ENCODE peak calls at places on chromosomes 1 and 21, in six cellular contexts. One of them, this sample, is unnamed.

GRCh38 chr21:38036016-38036415 is 119.8 kb upstream of the KCNJ6 start:
- DNase-seq in iPS-NIHi11: no peak
- DNase-seq in brain microvascular endothelial cell: no peak
- DNase-seq in fibroblast of the aortic adventitia: no peak
- DNase-seq in activated CD4-positive, alpha-beta T cell treated with anti-CD3 and anti-CD28 coated beads for 24 hours: no peak
- DNase-seq in iPS DF 19.7: no peak
- DNase-seq in this sample: no peak

GRCh38 chr1:228918335-228918734 is 183.1 kb downstream of the RHOU start:
- DNase-seq in fibroblast of the aortic adventitia: no peak
- DNase-seq in iPS-NIHi11: no peak
- DNase-seq in iPS DF 19.7: no peak
- DNase-seq in brain microvascular endothelial cell: no peak
- DNase-seq in activated CD4-positive, alpha-beta T cell treated with anti-CD3 and anti-CD28 coated beads for 24 hours: no peak
- DNase-seq in this sample: no peak

GRCh38 chr1:245046310-245046709 is 108.5 kb upstream of the KIF26B start:
- DNase-seq in brain microvascular endothelial cell: no peak
- DNase-seq in iPS DF 19.7: no peak
- DNase-seq in activated CD4-positive, alpha-beta T cell treated with anti-CD3 and anti-CD28 coated beads for 24 hours: no peak
- DNase-seq in fibroblast of the aortic adventitia: no peak
- DNase-seq in iPS-NIHi11: no peak
- DNase-seq in this sample: no peak

GRCh38 chr1:182143825-182144661 is 82.5 kb upstream of the ZNF648 start:
- DNase-seq in brain microvascular endothelial cell: no peak
- DNase-seq in iPS-NIHi11: no peak
- DNase-seq in activated CD4-positive, alpha-beta T cell treated with anti-CD3 and anti-CD28 coated beads for 24 hours: no peak
- DNase-seq in fibroblast of the aortic adventitia: peak; percentile 78
- DNase-seq in iPS DF 19.7: no peak
- DNase-seq in this sample: no peak

GRCh38 chr21:42463861-42464515 is 32.0 kb downstream of the RSPH1 start:
- DNase-seq in brain microvascular endothelial cell: peak; percentile 64
- DNase-seq in fibroblast of the aortic adventitia: peak; percentile 51
- DNase-seq in iPS-NIHi11: no peak
- DNase-seq in iPS DF 19.7: peak; percentile 89
- DNase-seq in activated CD4-positive, alpha-beta T cell treated with anti-CD3 and anti-CD28 coated beads for 24 hours: peak; percentile 48
- DNase-seq in this sample: peak; percentile 81

GRCh38 chr1:59972216-59972924 is 45.8 kb upstream of the CYP2J2 start:
- DNase-seq in fibroblast of the aortic adventitia: peak; percentile 31
- DNase-seq in brain microvascular endothelial cell: no peak
- DNase-seq in iPS DF 19.7: no peak
- DNase-seq in activated CD4-positive, alpha-beta T cell treated with anti-CD3 and anti-CD28 coated beads for 24 hours: no peak
- DNase-seq in iPS-NIHi11: no peak
- DNase-seq in this sample: no peak

GRCh38 chr1:109624215-109625010 is 4.8 kb downstream of the AMPD2 start:
- DNase-seq in brain microvascular endothelial cell: no peak
- DNase-seq in activated CD4-positive, alpha-beta T cell treated with anti-CD3 and anti-CD28 coated beads for 24 hours: no peak
- DNase-seq in fibroblast of the aortic adventitia: no peak
- DNase-seq in iPS-NIHi11: no peak
- DNase-seq in iPS DF 19.7: no peak
- DNase-seq in this sample: no peak

GRCh38 chr21:43865471-43866181 is 603 bp downstream of the AGPAT3 start:
- DNase-seq in iPS DF 19.7: no peak
- DNase-seq in iPS-NIHi11: peak; percentile 69
- DNase-seq in brain microvascular endothelial cell: no peak
- DNase-seq in activated CD4-positive, alpha-beta T cell treated with anti-CD3 and anti-CD28 coated beads for 24 hours: peak; percentile 37
- DNase-seq in fibroblast of the aortic adventitia: peak; percentile 20
- DNase-seq in this sample: peak; percentile 41

GRCh38 chr1:208499601-208500000 is 255.4 kb upstream of the PLXNA2 start:
- DNase-seq in fibroblast of the aortic adventitia: no peak
- DNase-seq in activated CD4-positive, alpha-beta T cell treated with anti-CD3 and anti-CD28 coated beads for 24 hours: no peak
- DNase-seq in brain microvascular endothelial cell: no peak
- DNase-seq in iPS-NIHi11: no peak
- DNase-seq in iPS DF 19.7: no peak
- DNase-seq in this sample: no peak

GRCh38 chr1:40783001-40783905 is at the start of gene KCNQ4:
- DNase-seq in iPS DF 19.7: no peak
- DNase-seq in iPS-NIHi11: peak; percentile 84
- DNase-seq in brain microvascular endothelial cell: no peak
- DNase-seq in fibroblast of the aortic adventitia: no peak
- DNase-seq in activated CD4-positive, alpha-beta T cell treated with anti-CD3 and anti-CD28 coated beads for 24 hours: peak; percentile 22
- DNase-seq in this sample: no peak

GRCh38 chr1:16631248-16632043 is 18.1 kb upstream of the NBPF1 start:
- DNase-seq in iPS-NIHi11: no peak
- DNase-seq in iPS DF 19.7: no peak
- DNase-seq in activated CD4-positive, alpha-beta T cell treated with anti-CD3 and anti-CD28 coated beads for 24 hours: no peak
- DNase-seq in brain microvascular endothelial cell: no peak
- DNase-seq in fibroblast of the aortic adventitia: no peak
- DNase-seq in this sample: no peak

GRCh38 chr1:32247983-32248889 is 1.2 kb downstream of the FAM167B start:
- DNase-seq in brain microvascular endothelial cell: peak; percentile 63
- DNase-seq in iPS-NIHi11: peak; percentile 95
- DNase-seq in fibroblast of the aortic adventitia: peak; percentile 66
- DNase-seq in iPS DF 19.7: peak; percentile 88
- DNase-seq in activated CD4-positive, alpha-beta T cell treated with anti-CD3 and anti-CD28 coated beads for 24 hours: peak; percentile 84
- DNase-seq in this sample: peak; percentile 92

GRCh38 chr1:54973205-54973921 is 7.1 kb upstream of the TMEM61 start:
- DNase-seq in brain microvascular endothelial cell: peak; percentile 33
- DNase-seq in iPS-NIHi11: peak; percentile 56
- DNase-seq in iPS DF 19.7: no peak
- DNase-seq in activated CD4-positive, alpha-beta T cell treated with anti-CD3 and anti-CD28 coated beads for 24 hours: no peak
- DNase-seq in fibroblast of the aortic adventitia: peak; percentile 59
- DNase-seq in this sample: no peak

GRCh38 chr1:204192046-204192445 is 4.2 kb downstream of the KISS1 start:
- DNase-seq in iPS-NIHi11: no peak
- DNase-seq in activated CD4-positive, alpha-beta T cell treated with anti-CD3 and anti-CD28 coated beads for 24 hours: no peak
- DNase-seq in fibroblast of the aortic adventitia: no peak
- DNase-seq in iPS DF 19.7: no peak
- DNase-seq in brain microvascular endothelial cell: no peak
- DNase-seq in this sample: no peak

GRCh38 chr1:156766288-156767100 is 841 bp upstream of the PRCC start:
- DNase-seq in activated CD4-positive, alpha-beta T cell treated with anti-CD3 and anti-CD28 coated beads for 24 hours: no peak
- DNase-seq in iPS-NIHi11: no peak
- DNase-seq in iPS DF 19.7: no peak
- DNase-seq in brain microvascular endothelial cell: no peak
- DNase-seq in fibroblast of the aortic adventitia: no peak
- DNase-seq in this sample: peak; percentile 18

GRCh38 chr1:200042437-200043329 is 15.2 kb downstream of the NR5A2 start:
- DNase-seq in iPS DF 19.7: no peak
- DNase-seq in brain microvascular endothelial cell: no peak
- DNase-seq in activated CD4-positive, alpha-beta T cell treated with anti-CD3 and anti-CD28 coated beads for 24 hours: no peak
- DNase-seq in iPS-NIHi11: peak; percentile 23
- DNase-seq in fibroblast of the aortic adventitia: no peak
- DNase-seq in this sample: no peak

GRCh38 chr1:96684737-96685136 is 36.8 kb upstream of the PTBP2 start:
- DNase-seq in activated CD4-positive, alpha-beta T cell treated with anti-CD3 and anti-CD28 coated beads for 24 hours: no peak
- DNase-seq in fibroblast of the aortic adventitia: no peak
- DNase-seq in iPS DF 19.7: no peak
- DNase-seq in brain microvascular endothelial cell: no peak
- DNase-seq in iPS-NIHi11: no peak
- DNase-seq in this sample: no peak

GRCh38 chr21:36479415-36480402 is at the start of gene CLDN14:
- DNase-seq in activated CD4-positive, alpha-beta T cell treated with anti-CD3 and anti-CD28 coated beads for 24 hours: no peak
- DNase-seq in iPS-NIHi11: no peak
- DNase-seq in iPS DF 19.7: no peak
- DNase-seq in fibroblast of the aortic adventitia: no peak
- DNase-seq in brain microvascular endothelial cell: no peak
- DNase-seq in this sample: no peak

GRCh38 chr1:218079820-218080219 is 205.3 kb upstream of the RRP15 start:
- DNase-seq in activated CD4-positive, alpha-beta T cell treated with anti-CD3 and anti-CD28 coated beads for 24 hours: no peak
- DNase-seq in iPS DF 19.7: no peak
- DNase-seq in iPS-NIHi11: no peak
- DNase-seq in brain microvascular endothelial cell: no peak
- DNase-seq in fibroblast of the aortic adventitia: no peak
- DNase-seq in this sample: no peak

GRCh38 chr1:39127513-39127912 is 77.0 kb upstream of the MACF1 start:
- DNase-seq in brain microvascular endothelial cell: peak; percentile 59
- DNase-seq in fibroblast of the aortic adventitia: peak; percentile 85
- DNase-seq in iPS DF 19.7: no peak
- DNase-seq in iPS-NIHi11: no peak
- DNase-seq in activated CD4-positive, alpha-beta T cell treated with anti-CD3 and anti-CD28 coated beads for 24 hours: no peak
- DNase-seq in this sample: no peak

GRCh38 chr1:7482772-7483495 is 288.2 kb upstream of the VAMP3 start:
- DNase-seq in iPS DF 19.7: no peak
- DNase-seq in activated CD4-positive, alpha-beta T cell treated with anti-CD3 and anti-CD28 coated beads for 24 hours: no peak
- DNase-seq in brain microvascular endothelial cell: no peak
- DNase-seq in fibroblast of the aortic adventitia: no peak
- DNase-seq in iPS-NIHi11: no peak
- DNase-seq in this sample: no peak

GRCh38 chr1:9279172-9279840 is 13.4 kb upstream of the SPSB1 start:
- DNase-seq in brain microvascular endothelial cell: no peak
- DNase-seq in fibroblast of the aortic adventitia: no peak
- DNase-seq in activated CD4-positive, alpha-beta T cell treated with anti-CD3 and anti-CD28 coated beads for 24 hours: no peak
- DNase-seq in iPS DF 19.7: no peak
- DNase-seq in iPS-NIHi11: no peak
- DNase-seq in this sample: no peak

GRCh38 chr1:177959793-177960515 is 9.9 kb downstream of the SEC16B start:
- DNase-seq in iPS DF 19.7: no peak
- DNase-seq in activated CD4-positive, alpha-beta T cell treated with anti-CD3 and anti-CD28 coated beads for 24 hours: no peak
- DNase-seq in iPS-NIHi11: no peak
- DNase-seq in brain microvascular endothelial cell: peak; percentile 40
- DNase-seq in fibroblast of the aortic adventitia: peak; percentile 52
- DNase-seq in this sample: no peak

GRCh38 chr1:51168266-51168845 is 66.3 kb downstream of the C1orf185 start:
- DNase-seq in fibroblast of the aortic adventitia: peak; percentile 37
- DNase-seq in iPS-NIHi11: no peak
- DNase-seq in brain microvascular endothelial cell: no peak
- DNase-seq in activated CD4-positive, alpha-beta T cell treated with anti-CD3 and anti-CD28 coated beads for 24 hours: no peak
- DNase-seq in iPS DF 19.7: no peak
- DNase-seq in this sample: no peak

GRCh38 chr1:232704694-232705680 is 75.1 kb upstream of the SIPA1L2 start:
- DNase-seq in activated CD4-positive, alpha-beta T cell treated with anti-CD3 and anti-CD28 coated beads for 24 hours: no peak
- DNase-seq in iPS-NIHi11: no peak
- DNase-seq in fibroblast of the aortic adventitia: peak; percentile 86
- DNase-seq in brain microvascular endothelial cell: peak; percentile 63
- DNase-seq in iPS DF 19.7: no peak
- DNase-seq in this sample: no peak

GRCh38 chr1:81681570-81681969 is 119.2 kb upstream of the ADGRL2 start:
- DNase-seq in brain microvascular endothelial cell: no peak
- DNase-seq in iPS-NIHi11: no peak
- DNase-seq in fibroblast of the aortic adventitia: peak; percentile 75
- DNase-seq in iPS DF 19.7: no peak
- DNase-seq in activated CD4-positive, alpha-beta T cell treated with anti-CD3 and anti-CD28 coated beads for 24 hours: no peak
- DNase-seq in this sample: no peak

GRCh38 chr21:17270234-17270633 is 242.6 kb upstream of the CXADR start:
- DNase-seq in iPS DF 19.7: no peak
- DNase-seq in brain microvascular endothelial cell: peak; percentile 29
- DNase-seq in activated CD4-positive, alpha-beta T cell treated with anti-CD3 and anti-CD28 coated beads for 24 hours: no peak
- DNase-seq in fibroblast of the aortic adventitia: peak; percentile 73
- DNase-seq in iPS-NIHi11: peak; percentile 31
- DNase-seq in this sample: no peak

GRCh38 chr21:35697321-35697808 is 363.0 kb downstream of the SETD4 start:
- DNase-seq in iPS-NIHi11: no peak
- DNase-seq in activated CD4-positive, alpha-beta T cell treated with anti-CD3 and anti-CD28 coated beads for 24 hours: no peak
- DNase-seq in fibroblast of the aortic adventitia: peak; percentile 51
- DNase-seq in iPS DF 19.7: no peak
- DNase-seq in brain microvascular endothelial cell: peak; percentile 63
- DNase-seq in this sample: no peak

GRCh38 chr1:119887428-119887827 is 8.9 kb downstream of the ADAM30 start:
- DNase-seq in iPS DF 19.7: no peak
- DNase-seq in iPS-NIHi11: no peak
- DNase-seq in fibroblast of the aortic adventitia: no peak
- DNase-seq in brain microvascular endothelial cell: no peak
- DNase-seq in activated CD4-positive, alpha-beta T cell treated with anti-CD3 and anti-CD28 coated beads for 24 hours: no peak
- DNase-seq in this sample: no peak

GRCh38 chr1:100034465-100034864 is 64.7 kb downstream of the SLC35A3 start:
- DNase-seq in brain microvascular endothelial cell: no peak
- DNase-seq in activated CD4-positive, alpha-beta T cell treated with anti-CD3 and anti-CD28 coated beads for 24 hours: no peak
- DNase-seq in iPS DF 19.7: no peak
- DNase-seq in iPS-NIHi11: no peak
- DNase-seq in fibroblast of the aortic adventitia: peak; percentile 48
- DNase-seq in this sample: no peak

GRCh38 chr1:208202333-208202987 is 41.7 kb downstream of the PLXNA2 start:
- DNase-seq in fibroblast of the aortic adventitia: no peak
- DNase-seq in activated CD4-positive, alpha-beta T cell treated with anti-CD3 and anti-CD28 coated beads for 24 hours: no peak
- DNase-seq in iPS-NIHi11: no peak
- DNase-seq in brain microvascular endothelial cell: no peak
- DNase-seq in iPS DF 19.7: no peak
- DNase-seq in this sample: no peak

GRCh38 chr1:41898191-41898713 is 20.5 kb downstream of the HIVEP3 start:
- DNase-seq in fibroblast of the aortic adventitia: peak; percentile 75
- DNase-seq in brain microvascular endothelial cell: no peak
- DNase-seq in iPS-NIHi11: peak; percentile 19
- DNase-seq in iPS DF 19.7: no peak
- DNase-seq in activated CD4-positive, alpha-beta T cell treated with anti-CD3 and anti-CD28 coated beads for 24 hours: peak; percentile 45
- DNase-seq in this sample: no peak

GRCh38 chr1:226355016-226355415 is 46.1 kb upstream of the LIN9 start:
- DNase-seq in iPS-NIHi11: no peak
- DNase-seq in brain microvascular endothelial cell: no peak
- DNase-seq in iPS DF 19.7: no peak
- DNase-seq in activated CD4-positive, alpha-beta T cell treated with anti-CD3 and anti-CD28 coated beads for 24 hours: no peak
- DNase-seq in fibroblast of the aortic adventitia: no peak
- DNase-seq in this sample: no peak

GRCh38 chr1:153742411-153743142 is 14.7 kb downstream of the INTS3 start:
- DNase-seq in iPS DF 19.7: no peak
- DNase-seq in brain microvascular endothelial cell: no peak
- DNase-seq in fibroblast of the aortic adventitia: peak; percentile 73
- DNase-seq in activated CD4-positive, alpha-beta T cell treated with anti-CD3 and anti-CD28 coated beads for 24 hours: no peak
- DNase-seq in iPS-NIHi11: no peak
- DNase-seq in this sample: no peak

GRCh38 chr1:21852282-21853129 is 40.4 kb downstream of the LDLRAD2 start:
- DNase-seq in brain microvascular endothelial cell: no peak
- DNase-seq in iPS DF 19.7: no peak
- DNase-seq in iPS-NIHi11: no peak
- DNase-seq in fibroblast of the aortic adventitia: no peak
- DNase-seq in activated CD4-positive, alpha-beta T cell treated with anti-CD3 and anti-CD28 coated beads for 24 hours: no peak
- DNase-seq in this sample: no peak

GRCh38 chr1:209838537-209838936 is 10.8 kb downstream of the UTP25 start:
- DNase-seq in iPS DF 19.7: no peak
- DNase-seq in activated CD4-positive, alpha-beta T cell treated with anti-CD3 and anti-CD28 coated beads for 24 hours: no peak
- DNase-seq in fibroblast of the aortic adventitia: no peak
- DNase-seq in brain microvascular endothelial cell: no peak
- DNase-seq in iPS-NIHi11: no peak
- DNase-seq in this sample: no peak